ENCODE peak calls at places on chromosomes 2 and 18, in ten cellular contexts. T is K562, O is GM12892, M is HL-60, Z is transverse colon, A is HepG2, L is endothelial cell of umbilical vein, G is sigmoid colon, U is breast epithelium, H is stomach. E is an unnamed sample.

GRCh38 chr2:218659258-218659987 is at the start of the genes BCS1L and ZNF142:
- DNase-seq in T (peak), L (peak), O (peak), U (peak), A (peak), M (peak), Z (peak), H (peak), G (peak), E (peak)

GRCh38 chr18:10995576-10995975 is 153.8 kb downstream of the PIEZO2 start:
- DNase-seq in M (no peak), T (no peak), Z (no peak), U (no peak), O (no peak), A (no peak), G (no peak), H (no peak), L (no peak), E (no peak)

GRCh38 chr2:236287656-236288055 is 23.4 kb upstream of the ASB18 start:
- DNase-seq in L (no peak), G (no peak), Z (no peak), U (no peak), M (no peak), H (no peak), T (no peak), A (no peak), O (no peak), E (no peak)

GRCh38 chr2:29051730-29052129 is 22.6 kb downstream of the PCARE start:
- DNase-seq in Z (no peak), T (no peak), M (no peak), A (no peak), G (peak), L (no peak), H (no peak), O (no peak), U (no peak), E (no peak)

GRCh38 chr18:3264362-3264761 is 2.4 kb downstream of the MYL12B start:
- DNase-seq in H (no peak), G (no peak), O (no peak), U (no peak), Z (peak), T (no peak), L (no peak), M (no peak), A (peak), E (no peak)

GRCh38 chr2:129769402-129769991 is 210.0 kb upstream of the RAB6C start:
- DNase-seq in A (no peak), Z (no peak), O (no peak), U (no peak), L (no peak), G (no peak), H (no peak), M (no peak), T (no peak), E (no peak)

GRCh38 chr2:50951416-50951815 is 80.5 kb downstream of the NRXN1 start:
- DNase-seq in A (no peak), U (no peak), O (no peak), G (no peak), L (no peak), T (no peak), H (no peak), M (no peak), Z (no peak), E (no peak)

GRCh38 chr2:239817011-239817490 is 208.1 kb downstream of the NDUFA10 start:
- DNase-seq in G (peak), O (no peak), H (peak), T (no peak), L (no peak), M (no peak), A (no peak), Z (no peak), U (no peak), E (no peak)

GRCh38 chr2:83991992-83992391 is 467.1 kb downstream of the SUCLG1 start:
- DNase-seq in M (no peak), A (no peak), Z (no peak), H (no peak), O (no peak), T (peak), L (no peak), U (no peak), G (no peak), E (no peak)

GRCh38 chr2:213691351-213691750 is 407.1 kb downstream of the SPAG16 start:
- DNase-seq in T (no peak), Z (no peak), A (no peak), L (no peak), U (no peak), O (no peak), H (no peak), M (no peak), G (no peak), E (no peak)

GRCh38 chr18:46641917-46642316 is 15.1 kb downstream of the LOXHD1 start:
- DNase-seq in U (no peak), O (no peak), Z (no peak), A (no peak), T (no peak), G (no peak), M (no peak), L (no peak), H (no peak), E (no peak)

GRCh38 chr2:218476676-218477075 is 57.8 kb downstream of the VIL1 start:
- DNase-seq in M (no peak), G (peak), O (no peak), H (no peak), A (no peak), T (no peak), Z (peak), L (no peak), U (no peak), E (no peak)

GRCh38 chr2:96423281-96423680 is 81.9 kb downstream of the NEURL3 start:
- DNase-seq in A (no peak), Z (no peak), H (no peak), M (no peak), G (no peak), O (no peak), U (no peak), T (no peak), L (no peak), E (no peak)

GRCh38 chr2:201992960-201993359 is 40.7 kb upstream of the FZD7 start:
- DNase-seq in G (no peak), T (no peak), Z (no peak), L (no peak), O (no peak), U (no peak), M (no peak), A (no peak), H (no peak), E (peak)

GRCh38 chr2:216015722-216016464 is 2.5 kb upstream of the MREG start:
- DNase-seq in G (no peak), L (no peak), M (no peak), T (no peak), O (peak), H (no peak), U (no peak), Z (peak), A (no peak), E (no peak)

GRCh38 chr2:11481426-11481788 is 15.4 kb upstream of the E2F6 start:
- DNase-seq in H (no peak), U (no peak), Z (no peak), T (no peak), O (no peak), L (no peak), G (no peak), A (no peak), M (no peak), E (no peak)

GRCh38 chr18:31498450-31499156 is 626 bp downstream of the DSG2 start:
- DNase-seq in T (peak), A (no peak), G (no peak), U (no peak), L (no peak), Z (peak), M (no peak), H (no peak), O (no peak), E (peak)

GRCh38 chr2:102615620-102616436 is 3.5 kb upstream of the SLC9A2 start:
- DNase-seq in Z (peak), M (no peak), G (no peak), O (peak), H (peak), U (no peak), A (peak), T (peak), L (peak), E (peak)

GRCh38 chr2:109342451-109342850 is 213.4 kb downstream of the SH3RF3 start:
- DNase-seq in L (no peak), Z (no peak), U (no peak), H (peak), M (no peak), T (no peak), A (no peak), O (no peak), G (no peak), E (no peak)

GRCh38 chr18:67243799-67244587 is 272.5 kb downstream of the DSEL start:
- DNase-seq in H (no peak), L (peak), Z (no peak), T (no peak), U (no peak), M (no peak), A (no peak), O (no peak), G (no peak), E (no peak)

GRCh38 chr2:190343500-190344274 is at the start of gene INPP1:
- DNase-seq in L (peak), H (peak), G (peak), M (peak), A (no peak), Z (peak), U (peak), T (no peak), O (peak), E (peak)

GRCh38 chr2:62383843-62384242 is 122.2 kb downstream of the TMEM17 start:
- DNase-seq in U (no peak), M (no peak), A (no peak), Z (no peak), O (no peak), H (no peak), L (peak), T (no peak), G (no peak), E (no peak)

GRCh38 chr2:232465061-232465460 is 9.1 kb downstream of the ALPI start:
- DNase-seq in M (no peak), T (no peak), H (no peak), U (no peak), O (no peak), A (peak), Z (no peak), G (peak), L (no peak), E (no peak)

GRCh38 chr2:230671117-230671516 is 41.5 kb upstream of the CAB39 start:
- DNase-seq in L (no peak), Z (no peak), H (no peak), T (no peak), O (no peak), G (no peak), A (no peak), U (no peak), M (no peak), E (no peak)

GRCh38 chr2:43331428-43331827 is 105.0 kb upstream of the ZFP36L2 start:
- DNase-seq in Z (no peak), H (no peak), G (no peak), O (no peak), L (peak), U (no peak), M (no peak), A (no peak), T (peak), E (no peak)

GRCh38 chr2:43333096-43333655 is 106.8 kb upstream of the ZFP36L2 start:
- DNase-seq in T (no peak), H (no peak), L (peak), O (no peak), G (no peak), U (no peak), A (no peak), M (no peak), Z (no peak), E (no peak)

GRCh38 chr2:43332653-43333052 is 106.2 kb upstream of the ZFP36L2 start:
- DNase-seq in G (no peak), M (no peak), T (no peak), A (peak), Z (no peak), L (no peak), U (no peak), O (no peak), H (no peak), E (no peak)

GRCh38 chr2:43329637-43330036 is 103.2 kb upstream of the ZFP36L2 start:
- DNase-seq in L (no peak), U (no peak), H (no peak), G (no peak), T (no peak), O (no peak), A (no peak), M (no peak), Z (no peak), E (no peak)

GRCh38 chr2:43333656-43334144 is 107.3 kb upstream of the ZFP36L2 start:
- DNase-seq in O (no peak), Z (no peak), G (no peak), U (no peak), T (no peak), L (peak), H (no peak), A (no peak), M (peak), E (no peak)
- TF ChIP-seq POLR2AphosphoS5 in O (no peak), Z (no peak), G (no peak), U (no peak), T (no peak), L (no peak), H (no peak), A (no peak), M (no peak), E (no peak)

GRCh38 chr2:118310016-118310877 is 222.0 kb downstream of the INSIG2 start:
- DNase-seq in T (peak), M (no peak), O (peak), U (no peak), H (no peak), A (no peak), G (no peak), L (peak), Z (peak), E (peak)
- TF ChIP-seq POLR2AphosphoS5 in T (peak), M (no peak), O (no peak), U (no peak), H (no peak), A (no peak), G (no peak), L (no peak), Z (no peak), E (peak)

GRCh38 chr18:4544131-4544530 is 89.0 kb upstream of the DLGAP1 start:
- DNase-seq in M (no peak), H (no peak), T (no peak), A (no peak), U (no peak), L (no peak), G (no peak), Z (no peak), O (no peak), E (no peak)

GRCh38 chr18:4547126-4547525 is 92.0 kb upstream of the DLGAP1 start:
- DNase-seq in G (no peak), M (no peak), U (no peak), Z (no peak), T (no peak), L (no peak), O (no peak), H (no peak), A (no peak), E (no peak)

GRCh38 chr18:4549164-4549920 is 94.2 kb upstream of the DLGAP1 start:
- DNase-seq in T (no peak), U (no peak), Z (no peak), L (no peak), A (no peak), G (no peak), H (no peak), M (no peak), O (no peak), E (no peak)
- TF ChIP-seq POLR2AphosphoS5 in T (no peak), U (no peak), Z (no peak), L (no peak), A (no peak), G (no peak), H (no peak), M (no peak), O (no peak), E (no peak)

DNA sequence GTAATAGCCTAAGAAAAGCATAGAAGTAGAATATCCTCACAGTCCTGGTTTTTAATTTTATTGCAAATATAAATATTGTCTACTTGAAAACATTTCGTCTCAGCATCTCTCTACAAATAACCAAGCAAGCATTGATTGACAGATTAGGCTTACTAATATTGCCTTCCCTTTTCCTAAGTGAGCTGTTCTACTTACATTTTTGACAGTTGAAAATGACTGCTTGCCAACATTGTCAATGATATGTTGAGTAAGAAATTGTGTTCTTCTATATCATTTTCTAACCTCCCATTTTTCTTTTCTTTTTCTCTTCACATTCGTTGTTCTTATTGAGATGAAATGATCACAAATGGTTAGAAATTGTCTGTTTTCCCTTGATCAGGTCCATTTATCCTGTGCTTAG is 47.0 kb upstream of the STK39 start:
- DNase-seq in H (no peak), T (no peak), L (no peak), M (no peak), U (no peak), Z (no peak), O (no peak), G (no peak), A (no peak), E (no peak)
- TF ChIP-seq POLR2AphosphoS5 in H (no peak), T (no peak), L (no peak), M (no peak), U (no peak), Z (no peak), O (no peak), G (no peak), A (no peak), E (no peak)

GRCh38 chr2:36271266-36271665 is 84.3 kb upstream of the CRIM1 start:
- DNase-seq in O (no peak), H (no peak), G (no peak), Z (no peak), T (no peak), M (no peak), L (peak), A (no peak), U (no peak), E (peak)
- TF ChIP-seq POLR2AphosphoS5 in O (no peak), H (no peak), G (no peak), Z (no peak), T (no peak), M (no peak), L (no peak), A (no peak), U (no peak), E (no peak)

GRCh38 chr2:23700627-23701026 is 226.3 kb downstream of the ATAD2B start:
- DNase-seq in O (no peak), U (no peak), Z (no peak), A (no peak), T (no peak), M (no peak), H (no peak), G (peak), L (no peak), E (no peak)
- TF ChIP-seq POLR2AphosphoS5 in O (no peak), U (no peak), Z (no peak), A (no peak), T (no peak), M (no peak), H (no peak), G (no peak), L (no peak), E (no peak)

GRCh38 chr18:76496200-76496890 is 1.3 kb upstream of the ZNF516 start:
- DNase-seq in T (no peak), Z (peak), H (peak), G (peak), O (no peak), L (no peak), A (peak), M (peak), U (no peak), E (peak)
- TF ChIP-seq POLR2AphosphoS5 in T (no peak), Z (peak), H (no peak), G (peak), O (no peak), L (no peak), A (peak), M (peak), U (peak), E (peak)

DNA sequence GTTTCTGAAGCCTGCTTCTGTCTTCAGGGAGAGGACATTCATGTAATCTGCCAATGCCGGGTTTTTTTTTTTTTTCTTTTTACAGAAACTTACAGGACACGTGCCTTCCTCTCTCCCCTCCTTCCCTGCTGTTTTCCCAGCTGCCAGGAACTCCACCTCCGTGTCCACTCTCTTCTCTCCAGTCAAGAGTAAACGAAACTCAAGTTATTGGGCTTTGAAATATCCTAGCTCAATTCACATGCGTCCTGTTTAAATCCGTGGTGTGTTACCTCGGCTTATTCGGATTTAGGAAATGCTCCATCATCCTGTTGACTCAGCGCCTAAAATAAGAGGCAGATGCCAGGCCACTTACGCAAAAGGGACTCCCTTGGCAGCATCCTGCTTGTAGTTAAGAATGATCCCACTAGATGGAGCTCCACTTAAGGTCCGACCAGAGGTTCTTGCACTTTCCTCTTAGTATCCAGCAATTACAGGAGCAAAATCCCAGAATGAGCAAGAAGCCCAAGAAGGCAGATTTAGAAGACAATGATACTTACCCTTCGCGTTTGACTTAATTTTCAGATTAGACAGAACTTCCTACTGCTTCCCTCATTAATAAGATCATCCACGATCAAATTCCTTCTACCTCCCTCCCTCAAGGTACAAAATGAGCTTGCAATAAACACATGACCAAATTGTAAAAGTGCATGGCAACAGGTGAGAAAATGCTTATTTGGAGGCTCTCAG is 97.2 kb upstream of the ZCCHC2 start:
- DNase-seq in G (peak), Z (peak), H (peak), T (peak), U (peak), M (peak), A (peak), O (no peak), L (peak), E (peak)
- TF ChIP-seq POLR2AphosphoS5 in G (peak), Z (peak), H (peak), T (no peak), U (peak), M (no peak), A (no peak), O (no peak), L (peak), E (no peak)

GRCh38 chr2:24825883-24826800 is 32.9 kb downstream of the CENPO start:
- DNase-seq in A (no peak), T (no peak), O (peak), Z (no peak), U (no peak), M (no peak), L (peak), H (peak), G (peak), E (peak)
- TF ChIP-seq POLR2AphosphoS5 in A (no peak), T (no peak), O (peak), Z (no peak), U (no peak), M (no peak), L (peak), H (no peak), G (no peak), E (no peak)

E was measured in GM23338.